ENCODE peak calls at places on chromosomes 3 and 15, in six cellular contexts. One of them, this sample, is unnamed.

GRCh38 chr15:46213551-46213950 is 578.7 kb downstream of the SQOR start:
- DNase-seq in mammary epithelial cell: no peak
- DNase-seq in testis: no peak
- DNase-seq in iPS DF 6.9: no peak
- DNase-seq in lower lobe of right lung: no peak
- DNase-seq in A549: no peak
- DNase-seq in this sample: no peak

GRCh38 chr15:46080018-46080417 is 445.2 kb downstream of the SQOR start:
- DNase-seq in mammary epithelial cell: no peak
- DNase-seq in testis: peak; percentile 21
- DNase-seq in iPS DF 6.9: no peak
- DNase-seq in lower lobe of right lung: no peak
- DNase-seq in A549: no peak
- DNase-seq in this sample: no peak

GRCh38 chr3:58999134-58999778 is 50.6 kb downstream of the CFAP20DC start:
- DNase-seq in mammary epithelial cell: peak; percentile 53
- DNase-seq in testis: peak; percentile 50
- DNase-seq in iPS DF 6.9: no peak
- DNase-seq in lower lobe of right lung: no peak
- DNase-seq in A549: no peak
- DNase-seq in this sample: no peak

GRCh38 chr3:167773584-167773983 is 38.1 kb downstream of the SERPINI1 start:
- DNase-seq in mammary epithelial cell: no peak
- DNase-seq in testis: no peak
- DNase-seq in iPS DF 6.9: no peak
- DNase-seq in lower lobe of right lung: no peak
- DNase-seq in A549: no peak
- DNase-seq in this sample: no peak

GRCh38 chr15:85854345-85855097 is 59.8 kb upstream of the KLHL25 start:
- DNase-seq in mammary epithelial cell: peak; percentile 49
- DNase-seq in testis: peak; percentile 71
- DNase-seq in iPS DF 6.9: peak; percentile 54
- DNase-seq in lower lobe of right lung: no peak
- DNase-seq in A549: peak; percentile 76
- DNase-seq in this sample: no peak

GRCh38 chr3:48402281-48402732 is 27.6 kb downstream of the PLXNB1 start:
- DNase-seq in mammary epithelial cell: peak; percentile 96
- DNase-seq in testis: peak; percentile 84
- DNase-seq in iPS DF 6.9: no peak
- DNase-seq in lower lobe of right lung: peak; percentile 64
- DNase-seq in A549: no peak
- DNase-seq in this sample: peak; percentile 82

GRCh38 chr3:108125550-108126071 is 34.8 kb upstream of the CD47 start:
- DNase-seq in mammary epithelial cell: no peak
- DNase-seq in testis: no peak
- DNase-seq in iPS DF 6.9: no peak
- DNase-seq in lower lobe of right lung: no peak
- DNase-seq in A549: no peak
- DNase-seq in this sample: no peak

GRCh38 chr3:124793054-124793740 is 62.9 kb downstream of the UMPS start:
- DNase-seq in mammary epithelial cell: peak; percentile 80
- DNase-seq in testis: no peak
- DNase-seq in iPS DF 6.9: no peak
- DNase-seq in lower lobe of right lung: no peak
- DNase-seq in A549: no peak
- DNase-seq in this sample: no peak

GRCh38 chr3:123445702-123446101 is 3.2 kb downstream of the ADCY5 start:
- DNase-seq in mammary epithelial cell: no peak
- DNase-seq in testis: no peak
- DNase-seq in iPS DF 6.9: no peak
- DNase-seq in lower lobe of right lung: no peak
- DNase-seq in A549: no peak
- DNase-seq in this sample: no peak

GRCh38 chr15:89814112-89814742 is 425 bp downstream of the ANPEP start:
- DNase-seq in mammary epithelial cell: no peak
- DNase-seq in testis: no peak
- DNase-seq in iPS DF 6.9: no peak
- DNase-seq in lower lobe of right lung: peak; percentile 67
- DNase-seq in A549: no peak
- DNase-seq in this sample: no peak

GRCh38 chr3:60652829-60653228 is 598.4 kb downstream of the FHIT start:
- DNase-seq in mammary epithelial cell: no peak
- DNase-seq in testis: no peak
- DNase-seq in iPS DF 6.9: no peak
- DNase-seq in lower lobe of right lung: no peak
- DNase-seq in A549: no peak
- DNase-seq in this sample: no peak

GRCh38 chr15:100211855-100212850 is 129.6 kb downstream of the ADAMTS17 start:
- DNase-seq in mammary epithelial cell: no peak
- DNase-seq in testis: no peak
- DNase-seq in iPS DF 6.9: no peak
- DNase-seq in lower lobe of right lung: no peak
- DNase-seq in A549: no peak
- DNase-seq in this sample: peak; percentile 82

GRCh38 chr3:30282052-30282708 is 324.2 kb upstream of the TGFBR2 start:
- DNase-seq in mammary epithelial cell: peak; percentile 85
- DNase-seq in testis: no peak
- DNase-seq in iPS DF 6.9: peak; percentile 45
- DNase-seq in lower lobe of right lung: no peak
- DNase-seq in A549: peak; percentile 66
- DNase-seq in this sample: no peak

GRCh38 chr3:197029511-197030167 is at the start of gene MELTF:
- DNase-seq in mammary epithelial cell: no peak
- DNase-seq in testis: peak; percentile 62
- DNase-seq in iPS DF 6.9: no peak
- DNase-seq in lower lobe of right lung: peak; percentile 82
- DNase-seq in A549: peak; percentile 75
- DNase-seq in this sample: peak; percentile 85

GRCh38 chr3:4720316-4721075 is 227.3 kb downstream of the ITPR1 start:
- DNase-seq in mammary epithelial cell: peak; percentile 70
- DNase-seq in testis: peak; percentile 91
- DNase-seq in iPS DF 6.9: no peak
- DNase-seq in lower lobe of right lung: no peak
- DNase-seq in A549: peak; percentile 86
- DNase-seq in this sample: peak; percentile 29

DNA sequence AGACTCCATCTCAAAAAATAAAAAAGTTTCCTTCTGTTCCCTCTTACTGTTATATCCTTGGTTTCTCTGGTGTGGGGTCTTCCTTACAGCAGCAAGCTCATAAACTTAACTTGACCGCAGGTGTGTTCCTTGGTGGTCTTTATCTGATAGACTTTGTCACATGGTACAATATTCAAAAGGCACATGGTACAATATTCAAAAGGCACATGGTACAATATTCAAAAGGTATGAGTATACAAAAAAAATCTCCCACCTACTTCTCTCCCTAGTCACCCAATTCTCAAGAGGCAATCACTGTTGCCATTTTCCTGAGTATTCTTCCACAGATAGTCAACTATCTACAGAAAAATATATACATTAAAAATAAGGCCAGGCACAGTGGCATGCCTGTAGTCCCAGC is 4.5 kb downstream of the PGBD4 start:
- DNase-seq in mammary epithelial cell: no peak
- DNase-seq in testis: no peak
- DNase-seq in iPS DF 6.9: no peak
- DNase-seq in lower lobe of right lung: no peak
- DNase-seq in A549: no peak
- DNase-seq in this sample: no peak
- H3K4me3 ChIP-seq in mammary epithelial cell: no peak overlapping the region
- H3K4me3 ChIP-seq in testis: no peak overlapping the region
- H3K4me3 ChIP-seq in iPS DF 6.9: no peak overlapping the region
- H3K4me3 ChIP-seq in lower lobe of right lung: no peak overlapping the region
- H3K4me3 ChIP-seq in A549: no peak overlapping the region
- H3K4me3 ChIP-seq in this sample: no peak overlapping the region

DNA sequence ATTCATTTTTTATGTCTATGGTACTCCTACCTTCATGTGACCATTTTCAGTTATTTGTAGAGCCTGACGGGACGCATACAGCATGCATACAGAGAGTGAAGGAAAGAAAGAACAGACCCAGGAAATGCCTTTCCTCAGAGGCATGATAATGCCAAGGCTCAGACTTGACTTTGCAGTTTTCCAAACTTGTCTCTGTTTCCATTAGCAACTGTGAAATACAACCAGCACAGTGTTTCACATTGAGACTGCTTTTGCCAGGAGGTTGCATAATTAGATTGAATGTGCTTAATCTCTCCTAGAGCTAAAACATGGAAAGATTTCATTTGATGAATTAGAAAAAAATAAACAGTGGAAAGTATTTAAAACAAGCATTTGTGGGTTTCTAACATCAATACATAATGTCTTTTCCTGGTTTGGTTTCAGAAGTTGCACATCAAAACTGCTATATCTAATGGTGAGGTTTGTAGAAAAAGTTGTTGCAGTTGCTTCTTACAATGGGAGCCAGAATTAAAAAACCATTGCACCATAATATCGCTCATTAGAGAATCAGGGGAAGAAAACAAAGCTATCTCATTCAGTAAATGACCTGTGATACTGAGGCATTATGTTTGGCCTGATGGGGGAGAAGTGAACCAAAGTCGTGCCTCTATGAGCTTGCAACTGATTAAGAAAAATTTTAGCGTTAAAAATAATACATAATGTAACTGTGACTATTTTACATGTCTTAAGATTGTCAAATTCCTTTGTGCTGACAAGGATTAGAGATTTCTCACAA is 60.4 kb upstream of the ARHGEF26 start:
- DNase-seq in mammary epithelial cell: peak; percentile 73
- DNase-seq in testis: no peak
- DNase-seq in iPS DF 6.9: no peak
- DNase-seq in lower lobe of right lung: no peak
- DNase-seq in A549: no peak
- DNase-seq in this sample: no peak
- H3K27ac ChIP-seq in mammary epithelial cell: peak overlapping the region; percentile 5
- H3K27ac ChIP-seq in testis: no peak overlapping the region
- H3K27ac ChIP-seq in iPS DF 6.9: no peak overlapping the region
- H3K27ac ChIP-seq in lower lobe of right lung: no peak overlapping the region
- H3K27ac ChIP-seq in A549: no peak overlapping the region
- H3K27ac ChIP-seq in this sample: peak overlapping the region; percentile 66

DNA sequence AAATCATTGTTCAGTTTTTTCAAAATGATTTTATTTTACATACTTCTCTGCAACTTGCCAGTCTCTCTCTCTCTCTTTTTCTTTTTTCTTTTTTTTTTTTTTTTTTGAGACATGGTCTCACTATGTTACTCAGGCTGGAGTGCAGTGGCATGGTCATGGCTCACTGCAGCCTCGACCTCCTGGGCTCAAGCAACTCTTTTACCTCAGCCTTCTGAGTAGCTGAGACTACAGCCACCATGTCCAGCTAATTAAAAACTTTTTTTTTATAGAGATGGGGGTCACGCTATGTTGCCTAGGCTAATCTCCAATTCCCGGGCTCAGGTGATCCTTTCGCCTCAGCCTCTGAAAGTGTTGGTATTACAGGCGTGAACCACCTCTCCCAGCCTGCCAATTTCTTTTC is 12.1 kb upstream of the ARID3B start:
- DNase-seq in mammary epithelial cell: no peak
- DNase-seq in testis: no peak
- DNase-seq in iPS DF 6.9: no peak
- DNase-seq in lower lobe of right lung: no peak
- DNase-seq in A549: no peak
- DNase-seq in this sample: no peak
- H3K4me3 ChIP-seq in mammary epithelial cell: no peak overlapping the region
- H3K4me3 ChIP-seq in testis: no peak overlapping the region
- H3K4me3 ChIP-seq in iPS DF 6.9: no peak overlapping the region
- H3K4me3 ChIP-seq in lower lobe of right lung: no peak overlapping the region
- H3K4me3 ChIP-seq in A549: no peak overlapping the region
- H3K4me3 ChIP-seq in this sample: no peak overlapping the region

DNA sequence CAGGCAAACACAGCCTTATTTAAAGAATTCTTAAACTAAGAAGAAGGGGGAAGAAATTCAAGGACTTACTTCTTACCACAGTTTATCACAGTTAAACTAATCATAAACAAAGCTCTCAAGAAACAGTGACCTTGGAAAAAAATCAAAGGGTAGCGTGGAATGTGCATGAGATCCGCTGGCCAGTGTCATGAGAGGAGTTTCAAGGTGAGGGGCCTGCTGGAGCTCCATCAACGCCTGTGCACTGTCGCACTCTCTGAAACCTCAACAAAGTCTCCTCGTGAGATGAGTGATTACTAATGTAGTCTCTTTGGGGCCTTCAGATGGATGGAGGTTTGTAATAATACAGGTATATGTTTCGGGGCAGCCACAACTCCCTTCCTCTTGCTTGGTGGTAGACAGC is 28.4 kb upstream of the PRICKLE2 start:
- DNase-seq in mammary epithelial cell: no peak
- DNase-seq in testis: no peak
- DNase-seq in iPS DF 6.9: no peak
- DNase-seq in lower lobe of right lung: no peak
- DNase-seq in A549: no peak
- DNase-seq in this sample: no peak
- H3K27ac ChIP-seq in mammary epithelial cell: no peak overlapping the region
- H3K27ac ChIP-seq in testis: no peak overlapping the region
- H3K27ac ChIP-seq in iPS DF 6.9: no peak overlapping the region
- H3K27ac ChIP-seq in lower lobe of right lung: no peak overlapping the region
- H3K27ac ChIP-seq in A549: no peak overlapping the region
- H3K27ac ChIP-seq in this sample: no peak overlapping the region

GRCh38 chr3:11140054-11140712 is 14.1 kb upstream of the HRH1 start:
- DNase-seq in mammary epithelial cell: peak; percentile 19
- DNase-seq in testis: no peak
- DNase-seq in iPS DF 6.9: no peak
- DNase-seq in lower lobe of right lung: peak; percentile 62
- DNase-seq in A549: peak; percentile 62
- DNase-seq in this sample: peak; percentile 81
- H3K4me3 ChIP-seq in mammary epithelial cell: no peak overlapping the region
- H3K4me3 ChIP-seq in testis: no peak overlapping the region
- H3K4me3 ChIP-seq in iPS DF 6.9: no peak overlapping the region
- H3K4me3 ChIP-seq in lower lobe of right lung: peak overlapping the region; percentile 12
- H3K4me3 ChIP-seq in A549: no peak overlapping the region
- H3K4me3 ChIP-seq in this sample: no peak overlapping the region

GRCh38 chr3:188262913-188263683 is 109.1 kb downstream of the LPP start:
- DNase-seq in mammary epithelial cell: no peak
- DNase-seq in testis: no peak
- DNase-seq in iPS DF 6.9: no peak
- DNase-seq in lower lobe of right lung: no peak
- DNase-seq in A549: peak; percentile 89
- DNase-seq in this sample: no peak
- H3K27ac ChIP-seq in mammary epithelial cell: no peak overlapping the region
- H3K27ac ChIP-seq in testis: no peak overlapping the region
- H3K27ac ChIP-seq in iPS DF 6.9: no peak overlapping the region
- H3K27ac ChIP-seq in lower lobe of right lung: peak overlapping the region; percentile 14
- H3K27ac ChIP-seq in A549: peak overlapping the region; percentile 84
- H3K27ac ChIP-seq in this sample: peak overlapping the region; percentile 80

GRCh38 chr3:193998628-193999027 is 137.3 kb upstream of the HES1 start:
- DNase-seq in mammary epithelial cell: no peak
- DNase-seq in testis: no peak
- DNase-seq in iPS DF 6.9: no peak
- DNase-seq in lower lobe of right lung: no peak
- DNase-seq in A549: no peak
- DNase-seq in this sample: no peak
- H3K4me3 ChIP-seq in mammary epithelial cell: no peak overlapping the region
- H3K4me3 ChIP-seq in testis: no peak overlapping the region
- H3K4me3 ChIP-seq in iPS DF 6.9: no peak overlapping the region
- H3K4me3 ChIP-seq in lower lobe of right lung: no peak overlapping the region
- H3K4me3 ChIP-seq in A549: no peak overlapping the region
- H3K4me3 ChIP-seq in this sample: no peak overlapping the region